ENCODE peak calls at places on chromosomes 12 and 14, in five cellular contexts. J is fibroblast of lung, U is HCT116, T is A549, G is DND-41. B is an unnamed sample.

GRCh38 chr14:34128665-34129064 is 177.8 kb upstream of the EGLN3 start:
- DNase-seq in U (no peak), T (no peak), G (no peak), J (no peak), B (no peak)

GRCh38 chr14:102930138-102930752 is 7.8 kb downstream of the AMN start:
- DNase-seq in U (no peak), T (no peak), J (no peak), G (no peak), B (no peak)

GRCh38 chr12:90653051-90653450 is 301.9 kb downstream of the CCER1 start:
- DNase-seq in U (no peak), G (no peak), T (no peak), J (peak), B (no peak)

GRCh38 chr12:52477651-52478050 is 4.0 kb upstream of the KRT6C start:
- DNase-seq in U (no peak), G (no peak), T (no peak), J (no peak), B (no peak)

GRCh38 chr12:109258607-109259544 is 50.2 kb downstream of the FOXN4 start:
- DNase-seq in U (no peak), T (no peak), J (no peak), G (no peak), B (no peak)

GRCh38 chr12:132176920-132177551 is 32.8 kb downstream of the NOC4L start:
- DNase-seq in G (no peak), U (no peak), J (no peak), T (no peak), B (no peak)

GRCh38 chr12:124852911-124853441 is 10.7 kb downstream of the SCARB1 start:
- DNase-seq in G (no peak), U (no peak), J (no peak), T (no peak), B (no peak)

GRCh38 chr14:104598461-104599273 is 5.9 kb downstream of the TMEM179 start:
- DNase-seq in T (no peak), G (no peak), U (no peak), J (no peak), B (no peak)

GRCh38 chr14:78737116-78737515 is 566.9 kb downstream of the NRXN3 start:
- DNase-seq in U (no peak), J (no peak), G (no peak), T (no peak), B (no peak)

GRCh38 chr14:21014761-21015190 is 10.1 kb downstream of the NDRG2 start:
- DNase-seq in G (peak), T (peak), J (peak), U (peak), B (peak)

GRCh38 chr12:118874698-118875548 is 106.4 kb upstream of the SRRM4 start:
- DNase-seq in U (no peak), J (no peak), T (no peak), G (no peak), B (no peak)

GRCh38 chr12:114664661-114665320 is 19.2 kb downstream of the TBX3 start:
- DNase-seq in J (no peak), T (no peak), U (no peak), G (no peak), B (no peak)

GRCh38 chr12:92044435-92044834 is 101.2 kb downstream of the BTG1 start:
- DNase-seq in J (no peak), T (no peak), G (no peak), U (no peak), B (no peak)

GRCh38 chr12:96425321-96425720 is 25.1 kb upstream of the CDK17 start:
- DNase-seq in U (no peak), J (peak), G (no peak), T (no peak), B (peak)

GRCh38 chr12:82326905-82327503 is 31.2 kb downstream of the CCDC59 start:
- DNase-seq in T (peak), U (peak), J (peak), G (no peak), B (peak)

GRCh38 chr14:34733245-34733644 is 18.9 kb upstream of the CFL2 start:
- DNase-seq in U (peak), J (peak), G (no peak), T (no peak), B (no peak)

GRCh38 chr14:55749201-55749812 is 169.3 kb downstream of the KTN1 start:
- DNase-seq in G (peak), T (no peak), U (no peak), J (peak), B (no peak)

GRCh38 chr12:10048531-10048930 is 18.0 kb downstream of the CLEC9A start:
- DNase-seq in T (no peak), G (no peak), U (no peak), J (no peak), B (no peak)

GRCh38 chr12:13961983-13962382 is 19.4 kb downstream of the GRIN2B start:
- DNase-seq in T (no peak), J (no peak), U (no peak), G (no peak), B (no peak)

GRCh38 chr12:111363578-111363977 is 5.3 kb downstream of the PHETA1 start:
- DNase-seq in J (no peak), G (no peak), T (no peak), U (no peak), B (no peak)

GRCh38 chr14:72471346-72471745 is 422.6 kb downstream of the DPF3 start:
- DNase-seq in U (no peak), J (no peak), G (no peak), T (no peak), B (no peak)

GRCh38 chr12:53414756-53415417 is 8.8 kb upstream of the AMHR2 start:
- DNase-seq in J (no peak), T (no peak), G (no peak), U (no peak), B (no peak)

GRCh38 chr14:72745991-72746980 is 147.6 kb downstream of the DPF3 start:
- DNase-seq in T (no peak), G (no peak), U (no peak), J (peak), B (peak)

GRCh38 chr14:77133718-77134338 is 7.8 kb downstream of the ZDHHC22 start:
- DNase-seq in U (no peak), J (peak), G (peak), T (peak), B (peak)

GRCh38 chr12:81329088-81329487 is 251.2 kb downstream of the ACSS3 start:
- DNase-seq in U (no peak), G (peak), J (peak), T (no peak), B (peak)

GRCh38 chr12:66387067-66387466 is 84.8 kb downstream of the HELB start:
- DNase-seq in J (no peak), U (no peak), G (no peak), T (no peak), B (no peak)

GRCh38 chr12:6840428-6841138 is at the start of gene GNB3:
- DNase-seq in J (no peak), T (no peak), G (no peak), U (no peak), B (no peak)

GRCh38 chr12:76284816-76285750 is 63.1 kb downstream of the BBS10 start:
- DNase-seq in G (no peak), U (no peak), J (peak), T (no peak), B (no peak)

GRCh38 chr12:53483225-53483978 is 15.9 kb downstream of the MAP3K12 start:
- DNase-seq in J (no peak), T (no peak), U (no peak), G (peak), B (peak)

GRCh38 chr14:61891251-61891650 is 129.0 kb downstream of the SNAPC1 start:
- DNase-seq in G (no peak), J (peak), U (no peak), T (no peak), B (no peak)

GRCh38 chr12:30010071-30011052 is 226.6 kb upstream of the TMTC1 start:
- DNase-seq in J (no peak), G (no peak), T (no peak), U (no peak), B (no peak)

GRCh38 chr12:28024231-28024995 is 51.9 kb upstream of the PTHLH start:
- DNase-seq in J (peak), T (no peak), G (no peak), U (no peak), B (no peak)

GRCh38 chr14:60349663-60350365 is 100.8 kb downstream of the PPM1A start:
- DNase-seq in G (peak), T (peak), U (peak), J (peak), B (peak)

GRCh38 chr12:110971189-110971920 is 51.0 kb upstream of the MYL2 start:
- DNase-seq in T (no peak), J (no peak), G (no peak), U (no peak), B (no peak)

GRCh38 chr12:94795520-94795919 is 145.2 kb upstream of the TMCC3 start:
- DNase-seq in G (no peak), U (peak), J (peak), T (peak), B (no peak)

GRCh38 chr12:105409881-105410471 is 79.5 kb downstream of the C12orf75 start:
- DNase-seq in U (no peak), J (peak), G (peak), T (no peak), B (no peak)

GRCh38 chr14:37583358-37584210 is 11.5 kb downstream of the FOXA1 start:
- DNase-seq in G (no peak), J (no peak), T (no peak), U (no peak), B (no peak)

GRCh38 chr14:80507292-80507869 is 296.1 kb upstream of the DIO2 start:
- DNase-seq in J (no peak), U (no peak), T (no peak), G (no peak), B (no peak)

GRCh38 chr14:37063467-37064240 is 108.8 kb downstream of the SLC25A21 start:
- DNase-seq in U (no peak), G (no peak), J (no peak), T (no peak), B (no peak)

DNA sequence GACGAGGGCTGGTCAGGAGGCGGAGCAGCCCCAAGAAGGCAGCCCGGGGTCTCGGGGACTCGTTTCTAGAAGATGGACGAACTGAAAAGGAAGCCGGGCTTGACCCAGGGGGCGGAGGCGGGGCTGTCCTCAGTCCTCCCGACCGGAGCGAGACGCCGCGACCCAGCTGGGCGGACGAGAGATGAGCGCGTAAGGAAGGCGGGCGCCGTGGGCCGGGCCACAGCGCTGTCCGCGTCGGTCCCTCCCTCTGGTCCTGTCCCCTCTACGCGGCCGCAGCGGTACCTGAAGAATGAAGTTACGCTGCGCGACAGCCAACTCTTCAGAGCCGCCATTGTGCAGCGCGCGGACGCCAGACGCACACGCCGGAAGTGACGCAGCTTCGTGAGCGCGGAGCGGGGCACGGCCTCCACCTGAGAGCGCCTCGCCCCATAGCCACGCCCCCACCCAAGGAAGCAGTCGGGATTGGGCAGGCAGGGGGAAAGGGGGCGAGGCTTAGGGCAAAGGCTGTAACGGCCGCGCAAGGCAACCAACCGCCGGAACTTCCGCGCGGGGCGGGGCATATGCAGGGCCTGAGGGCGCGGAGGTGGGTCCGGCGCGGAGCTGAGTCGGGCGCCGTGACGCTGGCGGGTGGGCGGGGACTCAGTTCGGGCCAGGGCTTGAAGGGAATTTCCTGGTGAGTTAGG is at the start of gene DIABLO:
- DNase-seq in G (peak), J (peak), T (peak), U (peak), B (peak)
- TF ChIP-seq CTCF in G (no peak), J (no peak), T (no peak), U (no peak), B (no peak)

GRCh38 chr14:75928587-75929230 is 53.1 kb downstream of the TGFB3 start:
- DNase-seq in J (peak), U (no peak), T (no peak), G (no peak), B (no peak)
- H3K4me3 ChIP-seq in J (peak), U (no peak), T (no peak), G (no peak), B (no peak)

GRCh38 chr12:57240069-57240921 is 10.7 kb downstream of the STAC3 start:
- DNase-seq in G (peak), U (peak), J (peak), T (no peak), B (peak)
- TF ChIP-seq CTCF in G (no peak), U (no peak), J (no peak), T (no peak), B (no peak)

DNA sequence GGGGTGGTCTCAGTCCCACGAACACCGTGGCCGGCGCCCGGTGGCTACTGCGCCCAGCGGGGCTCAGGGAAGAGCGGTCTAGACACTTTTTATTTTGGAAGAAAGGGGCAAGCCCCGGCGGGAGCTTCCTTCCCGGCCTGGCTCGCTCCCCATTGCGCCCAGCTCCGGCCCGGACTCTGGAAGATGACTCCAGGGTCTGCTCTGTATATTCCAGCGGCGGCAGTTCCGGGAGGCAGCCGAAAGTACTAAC is 225.1 kb upstream of the CRY1 start:
- DNase-seq in U (no peak), J (no peak), T (no peak), G (no peak), B (no peak)
- H3K4me3 ChIP-seq in U (peak), J (peak), T (peak), G (no peak), B (no peak)

GRCh38 chr14:69360438-69361108 is 37.5 kb downstream of the ERH start:
- DNase-seq in U (no peak), T (no peak), G (peak), J (no peak), B (peak)

GRCh38 chr14:69363964-69364363 is 34.1 kb downstream of the ERH start:
- DNase-seq in T (no peak), G (no peak), J (no peak), U (no peak), B (no peak)

GRCh38 chr14:69366069-69366468 is 32.0 kb downstream of the ERH start:
- DNase-seq in G (no peak), J (no peak), U (no peak), T (no peak), B (no peak)

GRCh38 chr14:69366761-69367160 is 31.3 kb downstream of the ERH start:
- DNase-seq in G (no peak), J (no peak), T (no peak), U (no peak), B (no peak)

GRCh38 chr14:69363055-69363454 is 35.0 kb downstream of the ERH start:
- DNase-seq in T (no peak), J (peak), U (no peak), G (no peak), B (no peak)
- TF ChIP-seq CTCF in T (no peak), J (peak), U (no peak), G (peak), B (no peak)

GRCh38 chr14:91395466-91395865 is 22.2 kb downstream of the CCDC88C start:
- DNase-seq in T (no peak), U (no peak), G (no peak), J (no peak), B (no peak)
- H3K4me3 ChIP-seq in T (no peak), U (no peak), G (no peak), J (no peak), B (no peak)

GRCh38 chr12:126784328-126784921 is 1482.5 kb upstream of the TMEM132C start:
- DNase-seq in J (no peak), T (peak), U (peak), G (peak), B (peak)
- TF ChIP-seq CTCF in J (no peak), T (peak), U (peak), G (peak), B (peak)

B was measured in GM12865.